ENCODE peak calls at places on chromosomes 13 and 19, in nine cellular contexts. I is CD8-positive, alpha-beta T cell; K is ascending aorta; R is bronchial epithelial cell; F is endodermal cell; P is A549; Z is fibroblast of villous mesenchyme; O is SK-N-SH; S is thoracic aorta. Q is an unnamed sample.

GRCh38 chr19:11849264-11849615 is 714 bp downstream of the ZNF439 start:
- DNase-seq in I (no peak), K (no peak), R (no peak), F (no peak), P (no peak), Z (peak; percentile 11), O (no peak), S (no peak), Q (no peak)

GRCh38 chr13:39527961-39528720 is 74.9 kb downstream of the LHFPL6 start:
- DNase-seq in I (no peak), K (no peak), R (peak; percentile 87), F (no peak), P (peak; percentile 65), Z (peak; percentile 73), O (peak; percentile 10), S (no peak), Q (peak; percentile 74)

GRCh38 chr13:45082964-45083363 is 37.3 kb upstream of the GTF2F2 start:
- DNase-seq in I (no peak), K (no peak), R (no peak), F (no peak), P (no peak), Z (peak; percentile 59), O (no peak), S (no peak), Q (no peak)

GRCh38 chr13:66353664-66354063 is 876.5 kb downstream of the PCDH9 start:
- DNase-seq in I (no peak), K (no peak), R (no peak), F (no peak), P (peak; percentile 29), Z (peak; percentile 3), O (no peak), S (no peak), Q (no peak)

GRCh38 chr19:48617146-48617937 is 1.6 kb downstream of the RPL18 start:
- DNase-seq in I (no peak), K (no peak), R (no peak), F (peak; percentile 44), P (no peak), Z (no peak), O (no peak), S (no peak), Q (no peak)

GRCh38 chr19:2425622-2426581 is 1.5 kb downstream of the TIMM13 start:
- DNase-seq in I (peak; percentile 14), K (no peak), R (no peak), F (peak; percentile 56), P (no peak), Z (no peak), O (no peak), S (no peak), Q (no peak)

GRCh38 chr13:102770435-102770834 is 3.2 kb downstream of the TEX30 start:
- DNase-seq in I (no peak), K (no peak), R (no peak), F (no peak), P (no peak), Z (no peak), O (no peak), S (no peak), Q (no peak)

GRCh38 chr13:105466376-105466775 is 1069.1 kb downstream of the EFNB2 start:
- DNase-seq in I (no peak), K (no peak), R (no peak), F (peak; percentile 68), P (no peak), Z (no peak), O (no peak), S (no peak), Q (no peak)

GRCh38 chr13:79079351-79079839 is 326.7 kb downstream of the RBM26 start:
- DNase-seq in I (no peak), K (no peak), R (peak; percentile 33), F (peak; percentile 52), P (no peak), Z (no peak), O (no peak), S (no peak), Q (no peak)
- TF ChIP-seq CTCF in I (no peak), K (no peak), R (no peak), F (peak; percentile 29), P (no peak), Z (no peak), O (no peak), S (no peak), Q (no peak)

GRCh38 chr13:75055296-75055695 is 426.7 kb downstream of the TBC1D4 start:
- DNase-seq in I (no peak), K (no peak), R (peak; percentile 40), F (no peak), P (no peak), Z (no peak), O (no peak), S (no peak), Q (no peak)
- H3K4me3 ChIP-seq in I (no peak overlapping the region), K (no peak overlapping the region), R (no peak overlapping the region), F (no peak overlapping the region), P (no peak overlapping the region), Z (no peak overlapping the region), O (no peak overlapping the region), S (no peak overlapping the region), Q (no peak overlapping the region)

GRCh38 chr19:44692379-44692721 is 6.6 kb upstream of the CEACAM16 start:
- DNase-seq in I (no peak), K (no peak), R (no peak), F (no peak), P (no peak), Z (no peak), O (no peak), S (no peak), Q (no peak)

GRCh38 chr19:44697670-44698034 is 1.3 kb upstream of the CEACAM16 start:
- DNase-seq in I (no peak), K (no peak), R (no peak), F (no peak), P (no peak), Z (no peak), O (no peak), S (no peak), Q (no peak)

GRCh38 chr19:44696939-44697669 is 1.8 kb upstream of the CEACAM16 start:
- DNase-seq in I (no peak), K (no peak), R (no peak), F (peak; percentile 81), P (no peak), Z (no peak), O (no peak), S (no peak), Q (no peak)

GRCh38 chr19:44690131-44690440 is 8.9 kb upstream of the CEACAM16 start:
- DNase-seq in I (no peak), K (no peak), R (no peak), F (no peak), P (no peak), Z (no peak), O (no peak), S (no peak), Q (no peak)

DNA sequence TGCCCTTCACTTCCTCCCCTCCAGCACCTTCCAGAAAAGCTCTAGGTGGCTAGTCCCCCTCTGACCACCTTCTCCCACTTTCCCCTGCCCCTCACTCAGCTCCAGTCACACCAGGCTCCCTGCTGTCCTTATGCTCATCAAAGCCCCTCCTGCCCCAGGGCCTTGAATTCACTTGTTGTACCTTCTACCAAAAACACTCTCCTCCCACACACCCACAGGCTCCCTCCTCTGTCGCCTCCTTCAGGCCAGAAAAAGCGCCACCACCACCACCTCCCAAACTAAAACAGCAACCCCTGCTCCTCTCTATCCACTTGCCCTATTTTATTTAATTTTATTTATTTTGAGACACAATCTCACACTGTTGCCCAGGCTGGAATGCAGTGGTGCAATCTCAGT is 4.8 kb upstream of the CEACAM16 start:
- DNase-seq in I (no peak), K (no peak), R (no peak), F (peak; percentile 77), P (no peak), Z (no peak), O (no peak), S (no peak), Q (no peak)
- TF ChIP-seq CTCF in I (no peak), K (no peak), R (peak; percentile 28), F (peak; percentile 66), P (peak; percentile 41), Z (peak; percentile 34), O (peak; percentile 50), S (no peak), Q (peak; percentile 49)

DNA sequence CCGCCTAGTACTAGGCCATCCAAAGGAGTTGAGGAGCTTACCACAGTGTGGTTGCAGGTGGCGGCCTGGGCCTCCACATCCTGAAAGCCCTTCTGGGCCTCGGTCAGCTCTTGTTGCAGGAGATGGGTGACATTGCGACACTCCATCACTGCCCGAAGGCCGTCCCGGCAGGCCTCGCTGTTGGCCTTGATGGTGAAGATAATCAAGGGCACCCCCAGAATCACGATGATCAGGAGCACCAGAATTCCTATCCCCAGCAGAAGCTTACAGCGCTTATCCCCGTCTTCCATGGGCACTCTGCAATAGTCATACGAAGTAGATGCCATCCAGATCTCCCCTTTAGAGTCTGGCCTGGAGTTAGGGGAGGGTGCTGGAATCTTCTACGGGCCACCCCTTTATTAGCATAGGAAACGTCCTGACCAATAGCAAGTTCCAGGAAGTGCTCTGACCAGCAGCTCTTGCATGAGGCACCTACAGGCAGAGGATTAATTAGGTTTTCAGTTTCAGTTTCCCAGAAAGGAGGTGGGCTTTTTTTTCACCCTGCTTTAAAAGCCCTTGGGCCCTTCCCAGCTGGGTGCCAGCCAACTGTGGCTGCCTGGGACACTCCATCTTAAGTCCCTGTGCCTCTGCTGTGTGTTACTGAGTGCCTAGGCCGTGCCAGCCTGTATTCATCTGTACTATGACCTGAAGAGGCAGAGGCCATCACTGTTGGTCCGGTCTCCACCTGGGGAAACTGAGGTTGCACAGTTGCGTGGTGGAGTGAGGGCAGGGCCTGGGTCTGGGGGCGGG is at the start of gene BST2:
- DNase-seq in I (peak; percentile 63), K (peak; percentile 33), R (no peak), F (peak; percentile 69), P (no peak), Z (peak; percentile 96), O (peak; percentile 39), S (peak; percentile 20), Q (no peak)
- H3K4me3 ChIP-seq in I (peak within 1 kb of the TSS; percentile 84), K (peak within 1 kb of the TSS; percentile 67), R (no peak within 1 kb of the TSS), F (peak within 1 kb of the TSS; percentile 98), P (no peak within 1 kb of the TSS), Z (peak within 1 kb of the TSS; percentile 69), O (no peak within 1 kb of the TSS), S (peak within 1 kb of the TSS; percentile 70), Q (no peak within 1 kb of the TSS)

GRCh38 chr19:29645911-29646310 is 19.4 kb upstream of the PLEKHF1 start:
- DNase-seq in I (no peak), K (no peak), R (peak; percentile 66), F (no peak), P (no peak), Z (no peak), O (no peak), S (no peak), Q (no peak)

GRCh38 chr19:29651622-29652394 is 13.5 kb upstream of the PLEKHF1 start:
- DNase-seq in I (no peak), K (no peak), R (no peak), F (no peak), P (no peak), Z (no peak), O (no peak), S (no peak), Q (no peak)

GRCh38 chr19:29653398-29653797 is 11.9 kb upstream of the PLEKHF1 start:
- DNase-seq in I (no peak), K (no peak), R (no peak), F (no peak), P (no peak), Z (no peak), O (no peak), S (no peak), Q (no peak)

GRCh38 chr19:29655648-29656335 is 9.5 kb upstream of the PLEKHF1 start:
- DNase-seq in I (no peak), K (no peak), R (no peak), F (no peak), P (no peak), Z (no peak), O (no peak), S (no peak), Q (no peak)

GRCh38 chr19:29650988-29651387 is 14.3 kb upstream of the PLEKHF1 start:
- DNase-seq in I (no peak), K (no peak), R (no peak), F (no peak), P (no peak), Z (no peak), O (no peak), S (no peak), Q (no peak)
- TF ChIP-seq CTCF in I (no peak), K (no peak), R (no peak), F (no peak), P (no peak), Z (no peak), O (no peak), S (no peak), Q (no peak)